ENCODE peak calls at places on chromosome 5, in eight cellular contexts. D is BJ, U is PC-9, L is endothelial cell of umbilical vein, Z is HL-60, Y is fibroblast of lung, B is AG10803, W is heart right ventricle. T is an unnamed sample.

GRCh38 chr5:140324041-140324833 is 21.3 kb upstream of the PFDN1 start:
- DNase-seq in U (no peak), B (no peak), W (no peak), D (no peak), Y (peak; percentile 50), Z (peak; percentile 49), L (no peak), T (no peak)

GRCh38 chr5:75243100-75243499 is 6.4 kb upstream of the ANKRD31 start:
- DNase-seq in L (no peak), U (no peak), Y (no peak), W (no peak), D (no peak), B (no peak), Z (no peak), T (no peak)

GRCh38 chr5:945691-946541 is 53.2 kb downstream of the TRIP13 start:
- DNase-seq in Y (no peak), B (no peak), L (no peak), U (no peak), Z (no peak), D (no peak), W (no peak), T (no peak)

GRCh38 chr5:176547811-176548210 is 1.3 kb upstream of the CDHR2 start:
- DNase-seq in D (no peak), W (no peak), L (no peak), B (peak; percentile 25), Z (no peak), U (no peak), Y (no peak), T (no peak)

GRCh38 chr5:33611882-33612281 is 171.1 kb downstream of the TARS1 start:
- DNase-seq in Y (peak; percentile 74), D (peak; percentile 18), W (no peak), Z (no peak), U (no peak), B (peak; percentile 58), L (no peak), T (no peak)

GRCh38 chr5:9279779-9280178 is 266.1 kb downstream of the SEMA5A start:
- DNase-seq in L (no peak), D (no peak), B (no peak), U (no peak), Z (no peak), Y (no peak), W (no peak), T (no peak)

GRCh38 chr5:159511570-159511969 is 181.3 kb upstream of the IL12B start:
- DNase-seq in L (no peak), B (peak; percentile 22), D (no peak), Z (no peak), W (no peak), U (no peak), Y (no peak), T (no peak)

GRCh38 chr5:103041071-103041676 is 78.8 kb downstream of the GIN1 start:
- DNase-seq in W (no peak), Z (no peak), B (peak; percentile 49), Y (peak; percentile 31), D (no peak), U (no peak), L (peak; percentile 71), T (peak; percentile 17)

GRCh38 chr5:76166886-76167576 is 83.8 kb downstream of the SV2C start:
- DNase-seq in W (no peak), Y (no peak), Z (no peak), B (no peak), L (no peak), D (no peak), U (no peak), T (no peak)

GRCh38 chr5:156529902-156530301 is 202.9 kb downstream of the SGCD start:
- DNase-seq in Y (no peak), Z (peak; percentile 69), B (peak; percentile 87), D (no peak), L (no peak), U (no peak), W (no peak), T (no peak)

GRCh38 chr5:78508231-78508765 is 140.3 kb downstream of the LHFPL2 start:
- DNase-seq in D (no peak), B (peak; percentile 63), Z (no peak), U (peak; percentile 31), L (no peak), Y (peak; percentile 71), W (no peak), T (no peak)

GRCh38 chr5:34854459-34855174 is 15.7 kb downstream of the TTC23L start:
- DNase-seq in L (no peak), Z (no peak), Y (peak; percentile 86), U (no peak), D (no peak), B (no peak), W (no peak), T (no peak)

GRCh38 chr5:65213921-65214525 is 267.7 kb downstream of the ADAMTS6 start:
- DNase-seq in D (no peak), U (no peak), Z (peak; percentile 1), W (no peak), Y (peak; percentile 26), B (no peak), L (peak; percentile 28), T (no peak)

GRCh38 chr5:158373623-158374375 is 514.9 kb upstream of the CLINT1 start:
- DNase-seq in L (no peak), U (no peak), Z (peak; percentile 57), Y (no peak), D (no peak), W (no peak), B (no peak), T (no peak)
- TF ChIP-seq CTCF in L (no peak), U (no peak), Z (no peak), Y (no peak), D (no peak), W (no peak), B (no peak), T (no peak)

DNA sequence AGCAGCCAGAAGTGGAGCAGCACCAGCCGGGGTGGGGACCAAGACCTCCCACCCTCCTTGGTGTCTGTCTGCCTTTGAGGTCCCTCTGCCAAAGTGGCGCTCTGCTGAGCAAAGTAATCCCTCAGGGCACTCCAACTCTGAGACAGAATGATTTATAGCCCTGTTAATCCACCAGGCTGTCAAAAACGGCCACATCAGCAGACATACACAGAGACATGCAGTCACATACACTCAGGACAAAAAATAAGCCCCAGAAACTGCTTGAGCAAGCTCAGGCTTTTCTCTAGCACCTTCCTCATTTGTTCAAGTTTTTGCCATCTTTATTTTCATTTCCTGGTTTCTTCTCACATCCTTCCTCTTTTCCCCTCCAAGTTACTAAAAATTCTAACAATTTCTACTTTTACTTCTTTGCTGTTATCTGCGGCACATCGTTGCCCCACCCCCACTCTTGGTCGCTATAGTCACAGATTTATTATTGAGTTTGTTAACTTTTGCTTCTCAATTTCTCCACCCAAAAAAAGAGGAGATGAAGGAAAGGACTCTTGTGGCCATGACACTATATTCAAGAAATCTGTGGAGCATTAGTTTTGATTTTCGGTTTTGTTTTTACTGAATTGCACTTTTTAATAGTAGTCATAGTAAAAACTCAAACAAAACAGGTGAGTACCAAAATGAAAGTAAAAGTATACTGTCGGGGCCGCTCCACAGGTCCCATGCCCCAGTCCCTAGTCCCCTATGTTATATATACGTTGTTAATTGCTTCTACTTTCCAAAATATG is 17.4 kb upstream of the ADRB2 start:
- DNase-seq in U (no peak), B (no peak), Y (no peak), Z (peak; percentile 79), W (no peak), D (no peak), L (no peak), T (no peak)
- H3K4me3 ChIP-seq in U (peak overlapping the region; percentile 62), B (no peak overlapping the region), Y (peak overlapping the region; percentile 0), Z (peak overlapping the region; percentile 5), W (peak overlapping the region; percentile 34), D (no peak overlapping the region), L (no peak overlapping the region), T (no peak overlapping the region)

GRCh38 chr5:133245191-133246052 is 193.6 kb downstream of the HSPA4 start:
- DNase-seq in W (no peak), B (peak; percentile 69), L (peak; percentile 44), Z (no peak), Y (peak; percentile 99), U (peak; percentile 39), D (peak; percentile 35), T (peak; percentile 94)

GRCh38 chr5:133242221-133242835 is 190.5 kb downstream of the HSPA4 start:
- DNase-seq in Z (no peak), U (no peak), B (no peak), W (no peak), D (no peak), L (no peak), Y (no peak), T (no peak)

GRCh38 chr5:133243196-133243595 is 191.4 kb downstream of the HSPA4 start:
- DNase-seq in Z (no peak), W (no peak), Y (no peak), B (no peak), L (peak; percentile 63), U (no peak), D (no peak), T (no peak)

GRCh38 chr5:133246053-133246370 is 194.2 kb downstream of the HSPA4 start:
- DNase-seq in Z (no peak), Y (no peak), B (no peak), D (no peak), W (no peak), U (no peak), L (no peak), T (no peak)

GRCh38 chr5:133244242-133244641 is 192.4 kb downstream of the HSPA4 start:
- DNase-seq in B (no peak), L (no peak), W (no peak), Y (peak; percentile 9), Z (no peak), D (no peak), U (no peak), T (no peak)
- TF ChIP-seq CTCF in B (no peak), L (no peak), W (no peak), Y (no peak), Z (no peak), D (no peak), U (no peak), T (no peak)

DNA sequence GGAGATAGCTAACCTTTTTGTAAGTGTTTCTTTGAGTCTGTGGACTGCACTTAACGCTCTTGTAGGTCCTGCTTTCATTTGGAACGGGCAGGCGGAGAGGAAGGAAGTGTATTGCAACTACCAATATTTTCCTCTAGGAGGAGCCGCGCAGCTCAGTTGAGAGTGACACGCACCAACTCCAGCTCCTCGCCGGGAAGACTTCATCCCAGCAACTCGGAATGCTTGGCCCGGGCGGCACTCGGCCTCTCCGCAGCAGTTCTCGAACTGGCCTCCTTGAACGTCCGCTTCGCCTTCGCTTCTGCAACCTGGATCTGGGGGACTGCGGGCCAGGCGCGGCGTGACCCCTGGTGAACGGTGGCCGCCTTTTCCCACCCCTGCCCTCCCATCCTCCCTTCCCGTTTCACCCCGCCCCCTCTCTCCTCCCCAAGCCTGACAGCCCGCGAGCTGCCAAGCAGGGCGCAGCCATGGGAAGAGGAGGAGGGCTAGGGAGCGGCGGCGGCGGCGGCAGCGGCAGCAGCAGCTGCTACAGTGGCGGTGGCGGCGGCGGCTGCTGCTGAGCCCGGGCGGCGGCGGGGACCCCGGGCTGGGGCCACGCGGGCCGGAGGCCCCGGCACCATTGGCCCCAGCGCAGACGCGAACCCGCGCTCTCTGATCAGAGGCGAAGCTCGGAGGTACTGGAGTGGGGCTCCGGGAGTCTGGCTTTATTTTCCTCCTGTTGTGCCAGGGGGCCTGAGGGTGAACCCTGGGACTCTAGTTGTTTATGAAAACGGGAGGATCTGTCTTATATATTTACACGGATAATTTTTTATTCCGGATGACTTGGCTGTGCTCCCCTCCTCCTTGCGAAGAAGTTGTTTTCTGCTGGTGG is at the start of gene GHR:
- DNase-seq in Y (peak; percentile 88), L (peak; percentile 89), B (peak; percentile 89), Z (peak; percentile 49), W (peak; percentile 78), D (peak; percentile 43), U (peak; percentile 67), T (peak; percentile 63)
- H3K4me3 ChIP-seq in Y (peak within 1 kb of the TSS; percentile 63), L (peak within 1 kb of the TSS; percentile 8), B (peak within 1 kb of the TSS; percentile 70), Z (peak within 1 kb of the TSS; percentile 23), W (peak within 1 kb of the TSS; percentile 73), D (peak within 1 kb of the TSS; percentile 66), U (no peak within 1 kb of the TSS), T (peak within 1 kb of the TSS; percentile 32)